ENCODE peak calls at places on chromosomes 2 and 18, in five cellular contexts. One of them, this sample, is unnamed.
A peak's percentile ranks its signal among the peaks of the same experiment; 100 is the strongest.

GRCh38 chr2:100142393-100142792 is at the start of gene AFF3:
- DNase-seq in BE2C: no peak
- DNase-seq in H1: no peak
- DNase-seq in foreskin keratinocyte: no peak
- DNase-seq in PC-9: no peak
- DNase-seq in this sample: no peak

GRCh38 chr18:2901405-2901989 is 54.7 kb downstream of the EMILIN2 start:
- DNase-seq in BE2C: no peak
- DNase-seq in H1: no peak
- DNase-seq in foreskin keratinocyte: no peak
- DNase-seq in PC-9: no peak
- DNase-seq in this sample: no peak

GRCh38 chr18:55120896-55121295 is 161.6 kb upstream of the CCDC68 start:
- DNase-seq in BE2C: no peak
- DNase-seq in H1: no peak
- DNase-seq in foreskin keratinocyte: no peak
- DNase-seq in PC-9: no peak
- DNase-seq in this sample: no peak

GRCh38 chr18:62751341-62751821 is 36.0 kb downstream of the PHLPP1 start:
- DNase-seq in BE2C: no peak
- DNase-seq in H1: no peak
- DNase-seq in foreskin keratinocyte: no peak
- DNase-seq in PC-9: no peak
- DNase-seq in this sample: no peak

GRCh38 chr2:132656213-132656612 is 13.8 kb downstream of the LYPD1 start:
- DNase-seq in BE2C: no peak
- DNase-seq in H1: no peak
- DNase-seq in foreskin keratinocyte: no peak
- DNase-seq in PC-9: no peak
- DNase-seq in this sample: no peak

GRCh38 chr2:42933824-42934254 is 141.5 kb upstream of the HAAO start:
- DNase-seq in BE2C: no peak
- DNase-seq in H1: no peak
- DNase-seq in foreskin keratinocyte: no peak
- DNase-seq in PC-9: no peak
- DNase-seq in this sample: no peak

GRCh38 chr2:122236152-122236892 is 480.9 kb downstream of the TSN start:
- DNase-seq in BE2C: no peak
- DNase-seq in H1: no peak
- DNase-seq in foreskin keratinocyte: no peak
- DNase-seq in PC-9: peak; percentile 36
- DNase-seq in this sample: no peak

GRCh38 chr18:32576296-32576916 is 105.7 kb upstream of the GAREM1 start:
- DNase-seq in BE2C: peak; percentile 3
- DNase-seq in H1: no peak
- DNase-seq in foreskin keratinocyte: no peak
- DNase-seq in PC-9: no peak
- DNase-seq in this sample: peak; percentile 37

GRCh38 chr2:88627856-88628568 is 748 bp upstream of the EIF2AK3 start:
- DNase-seq in BE2C: peak; percentile 67
- DNase-seq in H1: peak; percentile 83
- DNase-seq in foreskin keratinocyte: no peak
- DNase-seq in PC-9: peak; percentile 85
- DNase-seq in this sample: peak; percentile 80

GRCh38 chr2:102618452-102619413 is 620 bp upstream of the SLC9A2 start:
- DNase-seq in BE2C: no peak
- DNase-seq in H1: peak; percentile 69
- DNase-seq in foreskin keratinocyte: no peak
- DNase-seq in PC-9: peak; percentile 80
- DNase-seq in this sample: peak; percentile 66

GRCh38 chr2:234686088-234686890 is 189.4 kb upstream of the ARL4C start:
- DNase-seq in BE2C: no peak
- DNase-seq in H1: peak; percentile 58
- DNase-seq in foreskin keratinocyte: peak; percentile 90
- DNase-seq in PC-9: peak; percentile 87
- DNase-seq in this sample: peak; percentile 55

GRCh38 chr2:152406119-152406835 is 71.3 kb downstream of the FMNL2 start:
- DNase-seq in BE2C: no peak
- DNase-seq in H1: no peak
- DNase-seq in foreskin keratinocyte: no peak
- DNase-seq in PC-9: no peak
- DNase-seq in this sample: no peak

GRCh38 chr18:66900837-66901236 is 296.9 kb upstream of the CDH19 start:
- DNase-seq in BE2C: no peak
- DNase-seq in H1: no peak
- DNase-seq in foreskin keratinocyte: no peak
- DNase-seq in PC-9: no peak
- DNase-seq in this sample: no peak

GRCh38 chr2:189874571-189875320 is 90.5 kb downstream of the PMS1 start:
- DNase-seq in BE2C: no peak
- DNase-seq in H1: no peak
- DNase-seq in foreskin keratinocyte: no peak
- DNase-seq in PC-9: no peak
- DNase-seq in this sample: no peak

GRCh38 chr2:170465241-170465640 is 249.9 kb upstream of the SP5 start:
- DNase-seq in BE2C: no peak
- DNase-seq in H1: no peak
- DNase-seq in foreskin keratinocyte: no peak
- DNase-seq in PC-9: peak; percentile 51
- DNase-seq in this sample: no peak

GRCh38 chr2:101515512-101515911 is 40.6 kb upstream of the RFX8 start:
- DNase-seq in BE2C: no peak
- DNase-seq in H1: no peak
- DNase-seq in foreskin keratinocyte: no peak
- DNase-seq in PC-9: no peak
- DNase-seq in this sample: no peak

GRCh38 chr2:86764661-86765307 is 25.9 kb downstream of the CD8A start:
- DNase-seq in BE2C: peak; percentile 9
- DNase-seq in H1: no peak
- DNase-seq in foreskin keratinocyte: no peak
- DNase-seq in PC-9: peak; percentile 24
- DNase-seq in this sample: peak; percentile 31

GRCh38 chr2:127044977-127045654 is 61.8 kb downstream of the BIN1 start:
- DNase-seq in BE2C: no peak
- DNase-seq in H1: peak; percentile 35
- DNase-seq in foreskin keratinocyte: no peak
- DNase-seq in PC-9: no peak
- DNase-seq in this sample: no peak

GRCh38 chr18:49609416-49610284 is 47.8 kb downstream of the LIPG start:
- DNase-seq in BE2C: no peak
- DNase-seq in H1: no peak
- DNase-seq in foreskin keratinocyte: peak; percentile 99
- DNase-seq in PC-9: peak; percentile 19
- DNase-seq in this sample: no peak

GRCh38 chr2:74760875-74761630 is 72.9 kb upstream of the HK2 start:
- DNase-seq in BE2C: no peak
- DNase-seq in H1: no peak
- DNase-seq in foreskin keratinocyte: no peak
- DNase-seq in PC-9: no peak
- DNase-seq in this sample: no peak

GRCh38 chr2:133605031-133605773 is 36.9 kb upstream of the NCKAP5 start:
- DNase-seq in BE2C: no peak
- DNase-seq in H1: no peak
- DNase-seq in foreskin keratinocyte: no peak
- DNase-seq in PC-9: no peak
- DNase-seq in this sample: no peak

GRCh38 chr2:14569294-14569693 is 63.2 kb upstream of the LRATD1 start:
- DNase-seq in BE2C: no peak
- DNase-seq in H1: no peak
- DNase-seq in foreskin keratinocyte: no peak
- DNase-seq in PC-9: no peak
- DNase-seq in this sample: no peak

GRCh38 chr2:144975881-144976280 is 456.0 kb upstream of the ZEB2 start:
- DNase-seq in BE2C: no peak
- DNase-seq in H1: no peak
- DNase-seq in foreskin keratinocyte: no peak
- DNase-seq in PC-9: no peak
- DNase-seq in this sample: no peak

GRCh38 chr2:16386000-16386399 is 279.6 kb downstream of the CYRIA start:
- DNase-seq in BE2C: peak; percentile 82
- DNase-seq in H1: no peak
- DNase-seq in foreskin keratinocyte: no peak
- DNase-seq in PC-9: no peak
- DNase-seq in this sample: no peak

GRCh38 chr18:30501594-30501993 is 540.9 kb downstream of the DSC3 start:
- DNase-seq in BE2C: no peak
- DNase-seq in H1: no peak
- DNase-seq in foreskin keratinocyte: no peak
- DNase-seq in PC-9: no peak
- DNase-seq in this sample: no peak

GRCh38 chr2:230589025-230589424 is 123.6 kb upstream of the CAB39 start:
- DNase-seq in BE2C: no peak
- DNase-seq in H1: no peak
- DNase-seq in foreskin keratinocyte: no peak
- DNase-seq in PC-9: no peak
- DNase-seq in this sample: no peak

GRCh38 chr2:217958206-217958888 is 44.4 kb downstream of the TNS1 start:
- DNase-seq in BE2C: no peak
- DNase-seq in H1: no peak
- DNase-seq in foreskin keratinocyte: no peak
- DNase-seq in PC-9: no peak
- DNase-seq in this sample: no peak

GRCh38 chr18:62723666-62724281 is 8.4 kb downstream of the PHLPP1 start:
- DNase-seq in BE2C: no peak
- DNase-seq in H1: no peak
- DNase-seq in foreskin keratinocyte: no peak
- DNase-seq in PC-9: no peak
- DNase-seq in this sample: no peak

GRCh38 chr2:168998609-168999211 is 32.4 kb downstream of the ABCB11 start:
- DNase-seq in BE2C: no peak
- DNase-seq in H1: no peak
- DNase-seq in foreskin keratinocyte: no peak
- DNase-seq in PC-9: no peak
- DNase-seq in this sample: no peak

GRCh38 chr2:37865640-37866039 is 59.4 kb upstream of the RMDN2 start:
- DNase-seq in BE2C: no peak
- DNase-seq in H1: no peak
- DNase-seq in foreskin keratinocyte: no peak
- DNase-seq in PC-9: no peak
- DNase-seq in this sample: no peak

GRCh38 chr2:30766666-30767065 is 40.6 kb downstream of the CAPN13 start:
- DNase-seq in BE2C: no peak
- DNase-seq in H1: no peak
- DNase-seq in foreskin keratinocyte: no peak
- DNase-seq in PC-9: no peak
- DNase-seq in this sample: no peak

DNA sequence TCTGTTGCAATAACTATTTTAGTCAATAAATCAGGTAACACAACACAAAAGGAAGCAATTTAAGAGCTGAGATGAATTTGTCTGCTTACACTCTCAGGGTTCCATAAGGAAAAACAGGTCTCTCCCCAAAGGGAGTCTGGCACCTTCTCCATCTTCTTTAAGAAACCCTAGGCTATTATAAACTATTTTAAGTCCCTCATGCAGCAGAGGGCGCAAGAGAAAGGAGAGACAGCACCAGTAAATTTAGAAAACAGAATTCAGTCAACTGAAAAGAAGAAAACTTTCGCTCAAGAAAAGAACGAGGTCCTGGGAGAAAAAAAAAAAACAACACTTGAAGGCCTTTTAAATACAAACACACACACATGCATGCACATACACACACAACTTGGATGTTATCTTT is 19.1 kb downstream of the SULT1C4 start:
- DNase-seq in BE2C: peak; percentile 41
- DNase-seq in H1: no peak
- DNase-seq in foreskin keratinocyte: no peak
- DNase-seq in PC-9: peak; percentile 4
- DNase-seq in this sample: no peak
- TF ChIP-seq CTCF in BE2C: peak; percentile 40
- TF ChIP-seq CTCF in H1: peak; percentile 28
- TF ChIP-seq CTCF in foreskin keratinocyte: peak; percentile 53
- TF ChIP-seq CTCF in PC-9: peak; percentile 42
- TF ChIP-seq CTCF in this sample: no peak

GRCh38 chr2:41806286-41806685 is 241.5 kb upstream of the PKDCC start:
- DNase-seq in BE2C: no peak
- DNase-seq in H1: no peak
- DNase-seq in foreskin keratinocyte: no peak
- DNase-seq in PC-9: no peak
- DNase-seq in this sample: no peak
- TF ChIP-seq CTCF in BE2C: peak; percentile 36
- TF ChIP-seq CTCF in H1: no peak
- TF ChIP-seq CTCF in foreskin keratinocyte: no peak
- TF ChIP-seq CTCF in PC-9: peak; percentile 44
- TF ChIP-seq CTCF in this sample: no peak

DNA sequence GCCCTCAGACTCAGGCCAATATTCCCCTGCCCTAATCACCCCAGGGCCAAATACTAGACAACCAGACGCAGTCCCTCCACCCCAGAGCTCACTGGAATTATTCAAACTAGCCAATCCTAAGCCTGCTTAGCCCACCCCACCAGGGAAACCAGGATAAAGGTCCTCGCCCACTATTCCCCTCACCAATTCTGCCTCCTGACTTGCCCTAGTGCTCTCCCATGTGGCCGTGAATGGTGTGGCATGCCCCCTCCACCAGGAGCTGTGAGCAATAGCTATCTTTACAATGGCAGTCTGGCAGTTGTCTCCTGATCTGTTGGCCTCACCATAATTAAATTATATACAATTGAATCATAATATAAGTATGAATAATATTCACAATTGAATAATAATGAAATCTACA is 42.3 kb downstream of the FAM124B start:
- DNase-seq in BE2C: peak; percentile 68
- DNase-seq in H1: peak; percentile 65
- DNase-seq in foreskin keratinocyte: no peak
- DNase-seq in PC-9: no peak
- DNase-seq in this sample: peak; percentile 28
- TF ChIP-seq CTCF in BE2C: peak; percentile 68
- TF ChIP-seq CTCF in H1: peak; percentile 72
- TF ChIP-seq CTCF in foreskin keratinocyte: peak; percentile 46
- TF ChIP-seq CTCF in PC-9: peak; percentile 54
- TF ChIP-seq CTCF in this sample: peak; percentile 31

GRCh38 chr2:83517727-83518368 is 941.2 kb downstream of the SUCLG1 start:
- DNase-seq in BE2C: no peak
- DNase-seq in H1: no peak
- DNase-seq in foreskin keratinocyte: no peak
- DNase-seq in PC-9: no peak
- DNase-seq in this sample: no peak

GRCh38 chr2:83516503-83516902 is 942.6 kb downstream of the SUCLG1 start:
- DNase-seq in BE2C: no peak
- DNase-seq in H1: peak; percentile 61
- DNase-seq in foreskin keratinocyte: no peak
- DNase-seq in PC-9: no peak
- DNase-seq in this sample: no peak
- TF ChIP-seq CTCF in BE2C: no peak
- TF ChIP-seq CTCF in H1: peak; percentile 46
- TF ChIP-seq CTCF in foreskin keratinocyte: no peak
- TF ChIP-seq CTCF in PC-9: no peak
- TF ChIP-seq CTCF in this sample: no peak

GRCh38 chr18:74291771-74292540 is at the start of gene CYB5A:
- DNase-seq in BE2C: peak; percentile 91
- DNase-seq in H1: peak; percentile 99
- DNase-seq in foreskin keratinocyte: peak; percentile 72
- DNase-seq in PC-9: peak; percentile 98
- DNase-seq in this sample: peak; percentile 99
- TF ChIP-seq CTCF in BE2C: no peak
- TF ChIP-seq CTCF in H1: no peak
- TF ChIP-seq CTCF in foreskin keratinocyte: peak; percentile 30
- TF ChIP-seq CTCF in PC-9: peak; percentile 43
- TF ChIP-seq CTCF in this sample: no peak

GRCh38 chr2:85537600-85538506 is 1.1 kb upstream of the MAT2A start:
- DNase-seq in BE2C: peak; percentile 70
- DNase-seq in H1: peak; percentile 69
- DNase-seq in foreskin keratinocyte: no peak
- DNase-seq in PC-9: no peak
- DNase-seq in this sample: peak; percentile 46
- TF ChIP-seq CTCF in BE2C: no peak
- TF ChIP-seq CTCF in H1: peak; percentile 30
- TF ChIP-seq CTCF in foreskin keratinocyte: no peak
- TF ChIP-seq CTCF in PC-9: no peak
- TF ChIP-seq CTCF in this sample: no peak